ENCODE peak calls at places on chromosomes 13 and 19, in four cellular contexts. J is T-cell; O is psoas muscle; Y is stimulated activated CD8-positive, alpha-beta memory T cell treated with anti-CD3 and anti-CD28 coated beads, Interleukin-15, amount 100 ng/mL, for 48 hours. U is an unnamed sample.

GRCh38 chr19:48053856-48054255 is 10.0 kb upstream of the CABP5 start:
- DNase-seq in J (no peak), O (no peak), Y (no peak), U (no peak)

GRCh38 chr19:49390131-49390977 is 2.3 kb downstream of the KASH5 start:
- DNase-seq in J (no peak), O (no peak), Y (no peak), U (no peak)

GRCh38 chr19:15259900-15260299 is 27.7 kb upstream of the EPHX3 start:
- DNase-seq in J (no peak), O (no peak), Y (no peak), U (no peak)

GRCh38 chr19:41957838-41958366 is 1.2 kb downstream of the RABAC1 start:
- DNase-seq in J (no peak), O (peak), Y (no peak), U (peak)

GRCh38 chr13:33799950-33800592 is 17.9 kb upstream of the RFC3 start:
- DNase-seq in J (no peak), O (no peak), Y (no peak), U (no peak)

GRCh38 chr13:51684076-51684475 is 99.8 kb downstream of the WDFY2 start:
- DNase-seq in J (no peak), O (no peak), Y (no peak), U (no peak)

GRCh38 chr13:43232866-43233265 is 209.5 kb downstream of the DNAJC15 start:
- DNase-seq in J (no peak), O (no peak), Y (no peak), U (no peak)

GRCh38 chr19:55483681-55484361 is 1.2 kb upstream of the NAT14 start:
- DNase-seq in J (no peak), O (no peak), Y (no peak), U (no peak)

GRCh38 chr19:46221981-46222610 is 7.4 kb upstream of the IGFL1 start:
- DNase-seq in J (no peak), O (peak), Y (no peak), U (no peak)

GRCh38 chr19:858868-859843 is at the start of gene CFD:
- DNase-seq in J (no peak), O (peak), Y (no peak), U (no peak)

GRCh38 chr19:41708481-41708880 is at the start of gene CEACAM5:
- DNase-seq in J (no peak), O (no peak), Y (no peak), U (no peak)

GRCh38 chr13:20127563-20128458 is 33.0 kb downstream of the GJA3 start:
- DNase-seq in J (peak), O (peak), Y (peak), U (peak)

GRCh38 chr19:8461891-8462290 is 17.1 kb downstream of the HNRNPM start:
- DNase-seq in J (no peak), O (no peak), Y (no peak), U (no peak)

U was measured in effector memory CD8-positive, alpha-beta T cell.